ENCODE peak calls at places on chromosomes 3 and 15, in four cellular contexts. O is K562, W is HepG2, D is HCT116. B is an unnamed sample.

GRCh38 chr3:160265088-160265487 is 39.9 kb downstream of the C3orf80 start:
- DNase-seq in O (no peak), W (no peak), D (no peak), B (no peak)

GRCh38 chr3:135992072-135992471 is 26.5 kb downstream of the PPP2R3A start:
- DNase-seq in O (no peak), W (no peak), D (peak; percentile 40), B (peak; percentile 50)

GRCh38 chr3:11544413-11545181 is 99.1 kb downstream of the VGLL4 start:
- DNase-seq in O (no peak), W (peak; percentile 23), D (no peak), B (no peak)

GRCh38 chr3:48607519-48607918 is 1.9 kb downstream of the UQCRC1 start:
- DNase-seq in O (no peak), W (no peak), D (no peak), B (no peak)

GRCh38 chr3:88034463-88034862 is 24.3 kb downstream of the CGGBP1 start:
- DNase-seq in O (peak; percentile 80), W (no peak), D (no peak), B (no peak)

GRCh38 chr3:17432237-17432636 is 310.2 kb downstream of the TBC1D5 start:
- DNase-seq in O (no peak), W (no peak), D (no peak), B (no peak)

GRCh38 chr3:99366663-99367429 is 271.5 kb upstream of the COL8A1 start:
- DNase-seq in O (peak; percentile 1), W (no peak), D (peak; percentile 6), B (no peak)

GRCh38 chr15:31606942-31607497 is 280.4 kb downstream of the KLF13 start:
- DNase-seq in O (no peak), W (no peak), D (no peak), B (no peak)

GRCh38 chr3:151169700-151170224 is 33.3 kb downstream of the GPR171 start:
- DNase-seq in O (no peak), W (no peak), D (no peak), B (no peak)

GRCh38 chr3:10344147-10344943 is 23.4 kb upstream of the SEC13 start:
- DNase-seq in O (peak; percentile 72), W (no peak), D (no peak), B (no peak)

GRCh38 chr3:25478358-25478757 is 50.3 kb downstream of the RARB start:
- DNase-seq in O (no peak), W (no peak), D (no peak), B (no peak)
- H3K27ac ChIP-seq in O (no peak overlapping the region), W (no peak overlapping the region), D (no peak overlapping the region), B (no peak overlapping the region)

GRCh38 chr15:69795601-69796000 is 302.1 kb downstream of the TLE3 start:
- DNase-seq in O (no peak), W (no peak), D (no peak), B (no peak)

GRCh38 chr15:69801132-69801531 is 296.6 kb downstream of the TLE3 start:
- DNase-seq in O (no peak), W (no peak), D (no peak), B (no peak)

GRCh38 chr15:69797051-69797595 is 300.6 kb downstream of the TLE3 start:
- DNase-seq in O (no peak), W (no peak), D (no peak), B (no peak)

GRCh38 chr15:69797615-69798014 is 300.1 kb downstream of the TLE3 start:
- DNase-seq in O (no peak), W (no peak), D (no peak), B (no peak)

DNA sequence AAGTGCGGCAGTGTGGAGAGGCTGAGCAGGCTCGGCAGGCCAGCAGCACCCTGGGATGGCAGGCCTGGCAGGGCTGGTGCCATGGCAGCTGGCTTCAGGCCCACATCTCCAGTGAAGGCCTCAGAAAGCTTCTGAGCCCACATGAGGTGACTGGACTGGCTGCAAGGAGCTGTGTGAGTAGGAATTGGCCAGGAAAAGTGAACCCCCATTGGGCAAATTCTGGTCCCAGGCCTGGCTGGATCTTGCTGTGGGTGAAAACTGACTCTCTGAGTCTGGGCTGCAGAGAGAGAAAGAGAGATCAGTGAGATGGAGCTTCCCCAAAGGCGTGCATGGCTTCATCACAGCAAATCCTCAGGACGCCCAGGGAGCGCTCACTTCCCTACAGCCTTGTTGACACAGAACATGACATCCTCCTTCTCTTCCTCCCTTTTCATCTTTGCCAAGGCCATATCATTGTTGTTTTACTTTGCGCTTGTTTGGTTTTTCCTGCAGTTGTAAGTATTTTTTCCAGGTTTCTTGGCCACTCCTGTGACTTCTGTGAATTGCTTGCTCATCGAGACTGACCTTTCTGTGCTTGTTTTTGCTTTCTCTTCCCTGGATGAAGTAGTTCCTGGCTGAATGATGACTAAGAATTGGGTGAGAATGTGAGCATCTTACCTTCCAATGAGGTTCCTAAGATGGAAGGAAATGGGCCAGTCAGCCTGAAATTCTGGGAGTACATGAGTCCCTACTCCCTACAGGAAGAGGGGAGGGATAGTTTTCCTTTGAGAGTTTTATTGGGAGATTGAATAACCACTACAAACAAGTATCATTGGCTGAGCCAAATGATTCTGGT is 299.0 kb downstream of the TLE3 start:
- DNase-seq in O (no peak), W (no peak), D (no peak), B (no peak)
- TF ChIP-seq TCF7L2 in O (no peak), W (no peak), D (no peak), B (no peak)

DNA sequence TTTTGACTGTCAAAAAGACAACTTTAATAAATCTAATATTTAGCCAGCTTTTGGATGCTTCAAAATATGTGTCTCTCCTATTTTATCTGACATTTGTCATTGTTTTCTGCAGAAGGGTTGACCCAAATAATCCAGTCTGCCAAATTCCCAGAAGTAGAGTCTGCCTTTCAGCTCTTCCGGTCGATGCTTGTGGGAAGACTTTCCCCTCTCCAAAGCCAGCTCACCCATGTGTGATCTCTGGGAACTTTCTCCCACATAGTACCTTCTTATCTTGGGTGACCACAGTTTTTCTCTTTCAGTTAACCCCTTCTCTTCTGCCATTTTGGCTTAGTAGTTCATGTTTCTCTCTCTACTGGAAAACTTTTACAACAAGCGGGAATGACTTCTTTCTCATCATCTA is 94.1 kb downstream of the ASB7 start:
- DNase-seq in O (peak; percentile 4), W (no peak), D (no peak), B (no peak)
- TF ChIP-seq REST in O (no peak), W (no peak), D (no peak), B (no peak)

GRCh38 chr15:71572452-71573053 is 237.8 kb upstream of the NR2E3 start:
- DNase-seq in O (no peak), W (no peak), D (peak; percentile 23), B (no peak)

GRCh38 chr15:71573599-71573998 is 236.8 kb upstream of the NR2E3 start:
- DNase-seq in O (no peak), W (no peak), D (no peak), B (no peak)

GRCh38 chr15:71568226-71568625 is 242.1 kb upstream of the NR2E3 start:
- DNase-seq in O (no peak), W (no peak), D (no peak), B (no peak)

GRCh38 chr15:71570736-71571135 is 239.6 kb upstream of the NR2E3 start:
- DNase-seq in O (no peak), W (no peak), D (no peak), B (no peak)

DNA sequence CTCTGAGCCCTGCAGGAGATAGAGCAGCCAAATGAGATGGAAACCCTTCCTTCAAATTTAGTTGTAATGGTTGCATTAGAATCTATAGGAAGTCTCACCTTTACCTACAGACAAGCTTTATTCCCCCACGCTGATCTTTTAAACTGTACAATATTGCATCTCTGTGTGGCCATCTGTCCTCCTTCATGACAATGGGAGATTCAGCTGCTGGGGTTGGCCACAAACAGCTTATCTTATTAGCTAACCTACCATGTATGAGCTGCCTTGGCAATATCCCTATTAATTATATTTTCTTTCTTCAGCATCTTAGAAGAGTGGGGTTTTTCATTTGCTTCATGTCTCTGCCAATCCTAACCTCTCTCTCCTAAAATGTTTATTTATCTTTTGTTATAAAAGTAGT is 238.7 kb upstream of the NR2E3 start:
- DNase-seq in O (no peak), W (no peak), D (no peak), B (no peak)
- H3K27ac ChIP-seq in O (no peak overlapping the region), W (no peak overlapping the region), D (no peak overlapping the region), B (no peak overlapping the region)

DNA sequence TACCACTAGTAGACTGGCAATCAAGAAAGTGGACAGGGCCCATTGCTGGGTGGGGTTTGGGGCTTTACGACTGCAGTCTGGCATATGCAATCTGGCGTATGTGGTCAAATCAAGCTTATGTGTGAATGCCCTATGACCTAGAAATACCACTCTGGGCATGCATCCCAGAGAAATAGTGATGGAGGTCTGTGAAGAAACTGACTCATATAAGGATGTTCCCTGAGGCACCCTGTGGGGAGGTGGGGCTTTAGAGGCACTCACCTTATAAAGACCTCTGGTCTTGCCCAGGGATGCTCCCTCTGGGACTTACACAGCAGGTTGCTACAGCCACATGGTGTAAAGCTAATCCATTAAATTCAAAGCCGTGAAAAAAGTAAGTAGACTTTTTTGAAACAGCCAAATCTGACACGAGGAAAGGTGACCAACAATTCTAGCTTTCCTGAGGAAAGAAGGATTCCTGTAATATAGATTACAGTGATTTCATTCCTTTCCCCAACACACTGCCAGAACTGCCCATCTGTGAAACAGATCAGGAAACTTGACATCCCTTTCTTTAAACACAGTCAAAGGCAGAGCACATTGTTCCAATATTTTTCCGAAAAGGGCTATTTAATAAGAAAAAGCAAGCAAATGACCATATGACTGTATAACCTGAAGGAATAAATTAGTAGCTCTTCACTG is 13.6 kb downstream of the RARRES1 start:
- DNase-seq in O (no peak), W (no peak), D (peak; percentile 73), B (no peak)
- TF ChIP-seq TCF7L2 in O (no peak), W (no peak), D (no peak), B (peak; percentile 66)

DNA sequence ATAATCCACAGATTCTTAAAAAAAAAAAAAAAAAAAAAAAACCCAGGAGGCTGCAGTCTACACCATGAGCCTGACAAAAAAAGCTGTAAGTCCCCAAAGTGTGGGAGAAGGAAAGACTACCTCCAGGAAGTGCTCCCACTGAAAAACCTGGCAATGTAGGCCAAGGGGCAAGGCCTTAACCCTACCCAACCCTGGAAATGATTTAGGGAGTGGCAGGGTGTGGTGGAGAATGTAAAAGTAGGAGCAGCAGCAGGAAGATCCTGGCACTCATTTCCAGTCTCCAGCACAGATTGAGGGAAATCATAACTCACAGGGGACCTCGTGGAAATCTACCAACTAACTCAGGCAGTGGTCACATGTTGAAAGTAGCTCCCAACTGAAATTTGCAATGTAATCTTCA is 839.4 kb downstream of the EPHA3 start:
- DNase-seq in O (no peak), W (no peak), D (no peak), B (no peak)
- TF ChIP-seq REST in O (no peak), W (no peak), D (no peak), B (no peak)

DNA sequence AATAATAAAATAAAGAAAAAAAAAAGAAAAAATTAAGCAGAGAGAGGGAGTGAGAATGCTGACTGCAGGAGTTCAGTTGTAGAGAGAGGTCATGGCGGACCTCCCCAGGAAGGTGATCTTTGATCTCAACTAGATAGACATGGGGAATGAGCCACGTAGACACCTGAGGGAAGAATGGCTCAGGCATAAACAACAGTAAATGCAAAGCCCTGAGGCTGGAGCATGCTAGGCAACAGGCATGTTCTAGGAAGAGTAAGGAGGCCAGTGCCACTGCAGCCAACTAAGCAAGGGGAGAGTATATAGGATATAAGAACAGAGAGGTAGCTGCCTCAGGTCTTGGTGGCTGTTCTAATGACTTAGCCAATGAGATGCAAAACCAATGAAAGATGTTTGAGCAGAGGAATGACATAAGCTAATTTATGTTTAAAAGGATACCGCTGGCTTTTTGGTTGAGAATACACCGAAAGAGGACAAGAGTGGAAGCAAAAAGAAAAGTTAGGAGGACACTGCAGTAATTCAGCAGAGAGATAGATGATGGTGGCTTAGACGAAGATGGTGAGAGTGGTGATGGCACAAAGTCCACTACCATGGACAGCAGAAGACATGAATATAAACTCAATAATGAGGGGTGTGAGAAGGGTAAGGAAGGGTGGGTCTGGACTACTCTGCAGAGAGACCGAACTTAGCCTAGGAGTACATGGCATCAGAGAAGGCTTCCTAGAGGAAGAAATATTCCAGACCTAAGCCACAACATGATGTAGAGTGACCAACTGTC is 174.6 kb downstream of the P3H2 start:
- DNase-seq in O (no peak), W (no peak), D (no peak), B (no peak)
- H3K27ac ChIP-seq in O (no peak overlapping the region), W (no peak overlapping the region), D (no peak overlapping the region), B (no peak overlapping the region)

B was measured in Panc1.